ENCODE peak calls at places on chromosome 7, in seven cellular contexts. F is heart right ventricle, M is ACHN, O is NCI-H1092, P is KBM-7, W is A549, N is endothelial cell. V is an unnamed sample.

GRCh38 chr7:123751816-123752215 is 3.0 kb upstream of the WASL start:
- DNase-seq in F (no peak), M (no peak), O (no peak), P (no peak), W (no peak), N (no peak), V (no peak)

GRCh38 chr7:102993532-102994029 is 80.8 kb downstream of the LRRC17 start:
- DNase-seq in F (no peak), M (no peak), O (no peak), P (peak), W (no peak), N (no peak), V (no peak)

GRCh38 chr7:138120140-138120827 is 44.0 kb downstream of the AKR1D1 start:
- DNase-seq in F (no peak), M (no peak), O (no peak), P (no peak), W (no peak), N (no peak), V (no peak)

GRCh38 chr7:32905175-32905662 is 13.7 kb upstream of the KBTBD2 start:
- DNase-seq in F (peak), M (peak), O (no peak), P (peak), W (no peak), N (peak), V (peak)

GRCh38 chr7:27262121-27262520 is 19.5 kb downstream of the EVX1 start:
- DNase-seq in F (no peak), M (no peak), O (no peak), P (no peak), W (no peak), N (no peak), V (no peak)

GRCh38 chr7:118902600-118902999 is 678.1 kb downstream of the ANKRD7 start:
- DNase-seq in F (no peak), M (no peak), O (no peak), P (no peak), W (no peak), N (no peak), V (no peak)

GRCh38 chr7:159321278-159321677 is 176.6 kb upstream of the VIPR2 start:
- DNase-seq in F (no peak), M (no peak), O (no peak), P (no peak), W (no peak), N (no peak), V (no peak)

GRCh38 chr7:134726581-134726980 is 52.9 kb upstream of the CALD1 start:
- DNase-seq in F (no peak), M (no peak), O (no peak), P (no peak), W (no peak), N (no peak), V (no peak)

GRCh38 chr7:14381306-14381705 is 391.8 kb upstream of the ETV1 start:
- DNase-seq in F (no peak), M (no peak), O (no peak), P (no peak), W (no peak), N (no peak), V (no peak)

GRCh38 chr7:54989826-54990225 is 29.0 kb upstream of the EGFR start:
- DNase-seq in F (no peak), M (no peak), O (no peak), P (no peak), W (no peak), N (no peak), V (no peak)

GRCh38 chr7:145868935-145869334 is 247.7 kb upstream of the CNTNAP2 start:
- DNase-seq in F (no peak), M (no peak), O (no peak), P (no peak), W (no peak), N (no peak), V (no peak)

GRCh38 chr7:133135451-133135850 is 53.6 kb upstream of the CHCHD3 start:
- DNase-seq in F (no peak), M (no peak), O (no peak), P (no peak), W (no peak), N (no peak), V (no peak)

GRCh38 chr7:116439005-116439404 is 60.5 kb upstream of the CAV2 start:
- DNase-seq in F (no peak), M (no peak), O (no peak), P (no peak), W (no peak), N (no peak), V (no peak)

V was measured in SHP77 treated with DMSO at 0.1 percent for 48 hours.